ENCODE peak calls at places on chromosome 14, in five cellular contexts. H is HCT116, R is nephron progenitor cell, C is mucosa of descending colon, A is HFFc6. M is an unnamed sample.

GRCh38 chr14:105069554-105069886 is 4.3 kb upstream of the GPR132 start:
- DNase-seq in H (no peak), R (no peak), C (no peak), A (no peak), M (no peak)

GRCh38 chr14:74882103-74882920 is 596 bp downstream of the DLST start:
- DNase-seq in H (no peak), R (peak), C (peak), A (peak), M (peak)

GRCh38 chr14:104086210-104086660 is 735 bp downstream of the ASPG start:
- DNase-seq in H (no peak), R (no peak), C (peak), A (no peak), M (peak)

GRCh38 chr14:77838756-77839565 is 39.1 kb downstream of the ADCK1 start:
- DNase-seq in H (no peak), R (peak), C (no peak), A (no peak), M (no peak)

GRCh38 chr14:88380405-88380804 is 5.1 kb upstream of the SPATA7 start:
- DNase-seq in H (no peak), R (no peak), C (no peak), A (no peak), M (no peak)

GRCh38 chr14:99264691-99265090 is 7.3 kb downstream of the BCL11B start:
- DNase-seq in H (no peak), R (no peak), C (no peak), A (no peak), M (no peak)

GRCh38 chr14:49999216-49999761 is 106.4 kb downstream of the ARF6 start:
- DNase-seq in H (peak), R (no peak), C (peak), A (peak), M (peak)

GRCh38 chr14:66359500-66359899 is 126.7 kb upstream of the CCDC196 start:
- DNase-seq in H (peak), R (peak), C (no peak), A (peak), M (no peak)

GRCh38 chr14:32352631-32353030 is 23.5 kb downstream of the AKAP6 start:
- DNase-seq in H (no peak), R (no peak), C (no peak), A (peak), M (no peak)

GRCh38 chr14:55804198-55804553 is 224.2 kb downstream of the KTN1 start:
- DNase-seq in H (no peak), R (no peak), C (no peak), A (no peak), M (no peak)

GRCh38 chr14:104445832-104446381 is 133.7 kb upstream of the C14orf180 start:
- DNase-seq in H (no peak), R (no peak), C (no peak), A (no peak), M (no peak)

GRCh38 chr14:28294834-28295440 is 471.6 kb upstream of the FOXG1 start:
- DNase-seq in H (no peak), R (no peak), C (no peak), A (no peak), M (no peak)

GRCh38 chr14:73728106-73729014 is 14.2 kb upstream of the PNMA1 start:
- DNase-seq in H (peak), R (peak), C (peak), A (peak), M (peak)

GRCh38 chr14:23281247-23281646 is 4.7 kb downstream of the HOMEZ start:
- DNase-seq in H (no peak), R (no peak), C (no peak), A (no peak), M (no peak)

GRCh38 chr14:73620268-73620667 is 8.0 kb downstream of the ACOT6 start:
- DNase-seq in H (no peak), R (no peak), C (no peak), A (no peak), M (no peak)

GRCh38 chr14:103416916-103417315 is 31.7 kb downstream of the MARK3 start:
- DNase-seq in H (no peak), R (no peak), C (no peak), A (no peak), M (no peak)

GRCh38 chr14:95530461-95531170 is 4.2 kb upstream of the GLRX5 start:
- DNase-seq in H (no peak), R (no peak), C (no peak), A (no peak), M (no peak)

GRCh38 chr14:78737116-78737515 is 566.9 kb downstream of the NRXN3 start:
- DNase-seq in H (no peak), R (no peak), C (no peak), A (no peak), M (no peak)

GRCh38 chr14:86038401-86038985 is 508.5 kb downstream of the FLRT2 start:
- DNase-seq in H (no peak), R (peak), C (no peak), A (peak), M (peak)

DNA sequence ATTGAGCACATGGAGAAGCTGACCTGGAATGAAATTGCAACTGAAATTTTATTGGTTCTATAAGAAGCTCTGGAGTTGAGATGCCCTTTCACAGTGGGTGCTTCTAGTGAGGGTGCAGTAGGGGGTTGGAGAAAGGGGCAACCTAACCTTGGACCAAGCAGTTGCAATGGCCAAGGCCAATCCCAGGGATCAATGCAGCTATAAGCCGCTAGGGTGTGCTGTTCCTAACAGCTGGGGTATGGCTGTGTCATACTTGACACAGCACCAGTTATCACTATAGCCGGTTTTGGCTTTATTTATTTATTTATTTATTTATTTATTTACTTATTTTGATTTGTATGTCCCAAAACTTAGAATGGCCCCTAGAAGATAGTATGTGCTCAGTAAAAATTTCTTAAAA is 505.9 kb downstream of the FLRT2 start:
- DNase-seq in H (no peak), R (peak), C (no peak), A (peak), M (no peak)
- TF ChIP-seq CTCF in H (peak), R (peak), C (no peak), A (peak), M (no peak)

GRCh38 chr14:68937790-68938514 is 41.1 kb downstream of the ACTN1 start:
- DNase-seq in H (no peak), R (no peak), C (peak), A (no peak), M (peak)
- TF ChIP-seq CTCF in H (peak), R (no peak), C (peak), A (peak), M (peak)

DNA sequence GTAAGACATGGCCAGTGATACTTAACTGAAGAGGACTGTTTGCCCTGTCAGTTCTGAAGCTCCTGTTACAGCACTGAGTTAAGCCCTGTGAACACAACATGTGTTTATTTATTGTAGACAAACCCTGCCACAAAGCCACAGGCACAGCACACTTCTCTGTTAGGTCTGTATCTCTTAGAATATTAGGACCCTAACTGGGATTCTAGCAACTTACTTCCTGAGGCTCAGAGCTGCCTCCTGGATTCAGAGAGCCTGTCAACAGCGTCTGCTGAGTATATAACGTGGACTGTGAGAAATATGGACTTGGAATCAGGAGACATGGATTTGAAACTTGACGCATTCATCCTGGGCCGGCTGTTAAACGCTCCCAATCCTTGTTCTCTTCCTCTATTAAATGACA is 135.0 kb upstream of the HIF1A start:
- DNase-seq in H (no peak), R (no peak), C (no peak), A (no peak), M (no peak)
- TF ChIP-seq CTCF in H (no peak), R (no peak), C (no peak), A (no peak), M (no peak)

GRCh38 chr14:58296731-58297130 is 1.6 kb upstream of the ARID4A start:
- DNase-seq in H (no peak), R (no peak), C (no peak), A (no peak), M (no peak)

GRCh38 chr14:58298477-58298879 is at the start of gene ARID4A:
- DNase-seq in H (no peak), R (peak), C (peak), A (no peak), M (peak)

GRCh38 chr14:58298880-58299664 is 717 bp downstream of the ARID4A start:
- DNase-seq in H (no peak), R (peak), C (peak), A (no peak), M (peak)

GRCh38 chr14:58297412-58297761 is 968 bp upstream of the ARID4A start:
- DNase-seq in H (no peak), R (peak), C (no peak), A (peak), M (no peak)

DNA sequence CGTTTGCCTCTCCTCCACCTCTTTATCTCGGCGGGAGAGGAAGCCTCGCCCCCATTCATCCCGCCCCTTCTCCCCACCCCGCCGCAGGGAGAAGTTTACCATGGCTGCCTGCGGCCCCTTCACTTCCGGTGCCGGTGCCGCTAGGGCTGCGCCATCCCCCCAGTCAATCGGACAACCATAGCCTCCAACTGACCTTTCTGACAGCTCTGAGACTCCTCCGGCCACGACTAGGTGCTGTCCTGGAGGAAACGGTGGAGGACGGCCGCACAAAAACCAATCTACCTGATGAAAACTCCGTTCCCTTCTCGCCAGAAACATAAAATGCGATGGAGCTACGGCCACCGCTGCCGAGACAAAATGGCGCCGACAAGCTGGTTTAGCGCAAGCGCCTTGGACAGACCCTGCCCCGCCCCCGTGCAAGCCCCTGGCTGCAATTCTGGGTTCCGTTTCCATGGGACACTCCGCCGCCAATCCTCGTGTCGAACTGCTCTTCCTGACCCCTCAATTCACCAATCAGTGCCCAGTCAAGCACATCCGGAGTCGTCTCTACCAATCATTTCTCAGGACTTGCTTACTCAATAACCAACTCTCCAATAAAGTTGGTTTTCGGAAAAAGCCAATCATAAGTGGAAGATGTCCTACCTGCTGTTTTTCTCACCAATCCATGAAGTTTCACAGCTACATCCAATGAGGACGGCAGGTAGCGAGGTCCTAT is 436 bp upstream of the ARID4A start:
- DNase-seq in H (peak), R (peak), C (peak), A (peak), M (peak)
- TF ChIP-seq CTCF in H (no peak), R (no peak), C (peak), A (peak), M (peak)

GRCh38 chr14:91155626-91156089 is 41.8 kb downstream of the DGLUCY start:
- DNase-seq in H (no peak), R (no peak), C (no peak), A (no peak), M (no peak)
- TF ChIP-seq CTCF in H (peak), R (no peak), C (no peak), A (peak), M (no peak)